ENCODE peak calls at places on chromosome 21, in four cellular contexts. B is K562, F is HepG2, A is H1. G is an unnamed sample. For H3K79me2, the result is how much of the 10 kb centered on the place peaks cover.

GRCh38 chr21:37233551-37234146 is 33.5 kb downstream of the VPS26C start:
- DNase-seq in B (no peak), A (peak), F (no peak), G (no peak)

GRCh38 chr21:38424333-38424732 is 73.9 kb downstream of the ERG start:
- DNase-seq in A (no peak), F (no peak), B (no peak), G (no peak)

GRCh38 chr21:26026113-26026512 is 144.5 kb downstream of the APP start:
- DNase-seq in B (no peak), F (no peak), A (no peak), G (no peak)

GRCh38 chr21:15409031-15409430 is 320.8 kb upstream of the USP25 start:
- DNase-seq in B (no peak), A (no peak), F (no peak), G (no peak)

GRCh38 chr21:36236052-36236730 is 79.6 kb downstream of the DOP1B start:
- DNase-seq in F (no peak), B (no peak), A (no peak), G (no peak)

GRCh38 chr21:46641656-46642055 is 6.2 kb downstream of the PRMT2 start:
- DNase-seq in B (no peak), F (no peak), A (no peak), G (no peak)

GRCh38 chr21:17340081-17340480 is 172.8 kb upstream of the CXADR start:
- DNase-seq in F (no peak), B (no peak), A (no peak), G (no peak)

GRCh38 chr21:25639922-25640670 is 1.0 kb downstream of the JAM2 start:
- DNase-seq in B (no peak), A (peak), F (no peak), G (peak)

GRCh38 chr21:15212214-15212613 is 147.4 kb upstream of the NRIP1 start:
- DNase-seq in A (no peak), F (no peak), B (no peak), G (no peak)

GRCh38 chr21:36550761-36551160 is 70.8 kb upstream of the CLDN14 start:
- DNase-seq in B (no peak), F (no peak), A (peak), G (no peak)

GRCh38 chr21:34734696-34735095 is 65.9 kb downstream of the CLIC6 start:
- DNase-seq in F (no peak), B (no peak), A (no peak), G (no peak)

GRCh38 chr21:33478858-33479678 is 706 bp downstream of the TMEM50B start:
- DNase-seq in F (peak), A (peak), B (peak), G (peak)

GRCh38 chr21:38729745-38730401 is 75.9 kb upstream of the ETS2 start:
- DNase-seq in B (peak), F (no peak), A (no peak), G (no peak)

GRCh38 chr21:38242036-38242435 is 14.8 kb upstream of the KCNJ15 start:
- DNase-seq in A (no peak), B (no peak), F (no peak), G (no peak)

GRCh38 chr21:14114251-14114650 is 96.5 kb downstream of the LIPI start:
- DNase-seq in F (no peak), B (no peak), A (no peak), G (no peak)

GRCh38 chr21:46121286-46122221 is 23.6 kb downstream of the COL6A2 start:
- DNase-seq in A (peak), B (no peak), F (no peak), G (no peak)

GRCh38 chr21:14064296-14064645 is 146.5 kb downstream of the LIPI start:
- DNase-seq in A (no peak), B (no peak), F (no peak), G (no peak)

GRCh38 chr21:39175154-39175553 is 8.1 kb downstream of the PSMG1 start:
- DNase-seq in F (no peak), A (no peak), B (no peak), G (peak)

GRCh38 chr21:32597205-32597604 is 11.9 kb upstream of the TCP10L start:
- DNase-seq in B (no peak), F (peak), A (no peak), G (peak)

GRCh38 chr21:26041441-26042180 is 129.0 kb downstream of the APP start:
- DNase-seq in B (no peak), F (no peak), A (no peak), G (no peak)

GRCh38 chr21:39281853-39282252 is 31.6 kb downstream of the BRWD1 start:
- DNase-seq in B (no peak), A (no peak), F (no peak), G (no peak)

GRCh38 chr21:34192646-34193285 is 119.4 kb downstream of the MRPS6 start:
- DNase-seq in B (no peak), F (no peak), A (no peak), G (no peak)

GRCh38 chr21:30839304-30839703 is 9.7 kb upstream of the KRTAP7-1 start:
- DNase-seq in A (peak), F (peak), B (peak), G (no peak)

GRCh38 chr21:39669485-39669884 is 56.7 kb downstream of the B3GALT5 start:
- DNase-seq in A (no peak), B (no peak), F (no peak), G (no peak)

GRCh38 chr21:37944492-37944891 is 28.2 kb upstream of the KCNJ6 start:
- DNase-seq in A (no peak), F (no peak), B (no peak), G (no peak)

GRCh38 chr21:34204481-34205439 is 131.4 kb downstream of the MRPS6 start:
- DNase-seq in B (no peak), F (no peak), A (no peak), G (no peak)

GRCh38 chr21:37087188-37087587 is 14.1 kb downstream of the TTC3 start:
- DNase-seq in F (no peak), A (no peak), B (peak), G (peak)

DNA sequence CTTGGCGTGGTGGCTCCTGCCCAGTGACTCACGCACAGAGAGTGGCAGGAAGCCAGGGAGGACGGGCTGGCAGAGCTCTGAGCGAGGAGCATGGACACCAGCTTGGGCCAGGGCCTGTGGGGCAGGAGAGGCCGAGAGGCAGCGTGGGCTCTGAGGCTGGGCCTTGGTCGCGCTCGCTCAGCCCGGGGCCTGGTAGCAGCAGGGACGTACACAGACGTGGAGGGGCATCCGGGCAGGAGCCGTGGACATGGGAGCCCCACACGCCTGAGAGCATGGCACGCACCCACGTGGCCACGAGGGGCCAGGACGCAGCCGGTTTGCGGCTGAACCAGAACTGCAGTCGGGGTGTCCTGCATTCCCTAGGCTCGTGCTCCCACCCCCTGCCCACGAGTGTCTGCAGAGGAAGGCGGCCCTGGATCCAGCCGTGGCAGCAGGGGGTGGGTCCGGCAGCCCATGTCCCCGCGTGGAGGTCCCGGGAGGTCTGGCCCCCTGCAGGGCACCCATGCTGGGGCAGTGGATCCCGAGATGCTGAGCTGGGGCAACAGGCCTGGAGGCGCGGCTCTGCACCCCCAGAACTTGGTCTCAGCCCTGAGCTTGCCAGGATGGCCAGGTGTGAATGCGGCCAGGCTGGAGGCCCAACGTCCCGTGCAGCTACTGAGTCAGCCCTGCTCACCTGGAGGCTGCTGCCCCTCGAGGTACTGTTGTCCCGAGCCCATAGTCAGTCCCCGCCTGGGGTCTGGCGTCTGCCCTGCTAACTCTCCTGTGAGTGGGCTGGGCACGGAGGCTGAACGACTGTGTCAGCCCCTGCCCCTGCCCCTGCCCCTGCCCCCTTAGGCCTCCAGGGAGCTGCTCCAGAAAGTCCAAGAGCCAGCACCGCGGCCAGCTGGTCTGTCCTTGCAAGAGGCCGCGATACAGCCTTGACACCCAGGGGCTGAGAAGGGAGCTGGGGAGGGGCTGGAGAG is 61.6 kb downstream of the SLX9 start:
- DNase-seq in F (no peak), A (no peak), B (no peak), G (peak)
- TF ChIP-seq JUN in F (no peak), A (no peak), B (no peak), G (peak)

GRCh38 chr21:42247716-42248115 is 28.8 kb downstream of the ABCG1 start:
- DNase-seq in B (no peak), A (no peak), F (no peak), G (no peak)
- H3K79me2 ChIP-seq in B (under half), A (under half), F (under half), G (under half)

GRCh38 chr21:42855937-42856335 is 23.4 kb downstream of the WDR4 start:
- DNase-seq in B (no peak), F (no peak), A (no peak), G (no peak)

GRCh38 chr21:42853621-42854020 is 25.7 kb downstream of the WDR4 start:
- DNase-seq in F (no peak), A (no peak), B (no peak), G (no peak)

GRCh38 chr21:42852925-42853570 is 26.3 kb downstream of the WDR4 start:
- DNase-seq in F (no peak), B (no peak), A (no peak), G (no peak)

GRCh38 chr21:42855143-42855936 is 24.0 kb downstream of the WDR4 start:
- DNase-seq in B (no peak), F (no peak), A (no peak), G (no peak)

GRCh38 chr21:42854246-42855010 is 24.9 kb downstream of the WDR4 start:
- DNase-seq in B (no peak), A (no peak), F (no peak), G (no peak)
- TF ChIP-seq JUN in B (no peak), A (no peak), F (no peak), G (no peak)

GRCh38 chr21:29387598-29387997 is 88.9 kb downstream of the BACH1 start:
- DNase-seq in A (no peak), F (no peak), B (no peak), G (no peak)

GRCh38 chr21:29382029-29382654 is 83.4 kb downstream of the BACH1 start:
- DNase-seq in A (no peak), B (no peak), F (peak), G (peak)

GRCh38 chr21:29384608-29385359 is 86.1 kb downstream of the BACH1 start:
- DNase-seq in B (no peak), A (no peak), F (no peak), G (no peak)

GRCh38 chr21:29390778-29391177 is 92.1 kb downstream of the BACH1 start:
- DNase-seq in F (no peak), B (no peak), A (no peak), G (no peak)

GRCh38 chr21:29386803-29387202 is 88.1 kb downstream of the BACH1 start:
- DNase-seq in F (no peak), A (no peak), B (no peak), G (no peak)
- H3K79me2 ChIP-seq in F (under half), A (under half), B (under half), G (under half)